ENCODE peak calls at places on chromosome 17, in ten cellular contexts. One of them, this sample, is unnamed.

GRCh38 chr17:3167574-3167973 is 29.7 kb upstream of the OR1A2 start:
- DNase-seq in upper lobe of right lung: no peak
- DNase-seq in neural progenitor cell: no peak
- DNase-seq in AG04450: no peak
- DNase-seq in heart right ventricle: no peak
- DNase-seq in left lung: no peak
- DNase-seq in H1: no peak
- DNase-seq in adrenal gland: no peak
- DNase-seq in GM23338: no peak
- DNase-seq in pancreas: no peak
- DNase-seq in this sample: no peak

GRCh38 chr17:32971171-32971570 is 20.5 kb upstream of the SPACA3 start:
- DNase-seq in upper lobe of right lung: no peak
- DNase-seq in neural progenitor cell: no peak
- DNase-seq in AG04450: no peak
- DNase-seq in heart right ventricle: no peak
- DNase-seq in left lung: no peak
- DNase-seq in H1: no peak
- DNase-seq in adrenal gland: no peak
- DNase-seq in GM23338: no peak
- DNase-seq in pancreas: peak; percentile 90
- DNase-seq in this sample: no peak

GRCh38 chr17:64097196-64097936 is 32.6 kb downstream of the ERN1 start:
- DNase-seq in upper lobe of right lung: no peak
- DNase-seq in neural progenitor cell: no peak
- DNase-seq in AG04450: no peak
- DNase-seq in heart right ventricle: no peak
- DNase-seq in left lung: no peak
- DNase-seq in H1: no peak
- DNase-seq in adrenal gland: peak; percentile 55
- DNase-seq in GM23338: no peak
- DNase-seq in pancreas: no peak
- DNase-seq in this sample: no peak

GRCh38 chr17:7261377-7262191 is 694 bp downstream of the CLDN7 start:
- DNase-seq in upper lobe of right lung: peak; percentile 79
- DNase-seq in neural progenitor cell: no peak
- DNase-seq in AG04450: no peak
- DNase-seq in heart right ventricle: no peak
- DNase-seq in left lung: peak; percentile 82
- DNase-seq in H1: peak; percentile 60
- DNase-seq in adrenal gland: no peak
- DNase-seq in GM23338: peak; percentile 20
- DNase-seq in pancreas: peak; percentile 50
- DNase-seq in this sample: no peak

GRCh38 chr17:16398270-16399267 is 16.8 kb upstream of the TRPV2 start:
- DNase-seq in upper lobe of right lung: no peak
- DNase-seq in neural progenitor cell: no peak
- DNase-seq in AG04450: no peak
- DNase-seq in heart right ventricle: no peak
- DNase-seq in left lung: no peak
- DNase-seq in H1: no peak
- DNase-seq in adrenal gland: no peak
- DNase-seq in GM23338: no peak
- DNase-seq in pancreas: no peak
- DNase-seq in this sample: no peak

GRCh38 chr17:1931759-1932579 is 93.2 kb downstream of the RTN4RL1 start:
- DNase-seq in upper lobe of right lung: no peak
- DNase-seq in neural progenitor cell: peak; percentile 92
- DNase-seq in AG04450: no peak
- DNase-seq in heart right ventricle: peak; percentile 25
- DNase-seq in left lung: no peak
- DNase-seq in H1: peak; percentile 73
- DNase-seq in adrenal gland: no peak
- DNase-seq in GM23338: peak; percentile 76
- DNase-seq in pancreas: peak; percentile 34
- DNase-seq in this sample: no peak

GRCh38 chr17:29589524-29590260 is at the start of gene GIT1:
- DNase-seq in upper lobe of right lung: peak; percentile 92
- DNase-seq in neural progenitor cell: peak; percentile 97
- DNase-seq in AG04450: no peak
- DNase-seq in heart right ventricle: peak; percentile 84
- DNase-seq in left lung: peak; percentile 98
- DNase-seq in H1: peak; percentile 87
- DNase-seq in adrenal gland: peak; percentile 89
- DNase-seq in GM23338: peak; percentile 94
- DNase-seq in pancreas: peak; percentile 83
- DNase-seq in this sample: no peak

GRCh38 chr17:32558997-32559650 is 72.3 kb downstream of the CDK5R1 start:
- DNase-seq in upper lobe of right lung: no peak
- DNase-seq in neural progenitor cell: no peak
- DNase-seq in AG04450: no peak
- DNase-seq in heart right ventricle: no peak
- DNase-seq in left lung: no peak
- DNase-seq in H1: no peak
- DNase-seq in adrenal gland: no peak
- DNase-seq in GM23338: no peak
- DNase-seq in pancreas: no peak
- DNase-seq in this sample: no peak

GRCh38 chr17:83186226-83186625 is 106.8 kb downstream of the METRNL start:
- DNase-seq in upper lobe of right lung: no peak
- DNase-seq in neural progenitor cell: peak; percentile 32
- DNase-seq in AG04450: no peak
- DNase-seq in heart right ventricle: no peak
- DNase-seq in left lung: peak; percentile 46
- DNase-seq in H1: peak; percentile 45
- DNase-seq in adrenal gland: no peak
- DNase-seq in GM23338: no peak
- DNase-seq in pancreas: peak; percentile 6
- DNase-seq in this sample: no peak

GRCh38 chr17:17626840-17627239 is 35.3 kb upstream of the PEMT start:
- DNase-seq in upper lobe of right lung: no peak
- DNase-seq in neural progenitor cell: no peak
- DNase-seq in AG04450: no peak
- DNase-seq in heart right ventricle: no peak
- DNase-seq in left lung: no peak
- DNase-seq in H1: no peak
- DNase-seq in adrenal gland: no peak
- DNase-seq in GM23338: no peak
- DNase-seq in pancreas: no peak
- DNase-seq in this sample: no peak

DNA sequence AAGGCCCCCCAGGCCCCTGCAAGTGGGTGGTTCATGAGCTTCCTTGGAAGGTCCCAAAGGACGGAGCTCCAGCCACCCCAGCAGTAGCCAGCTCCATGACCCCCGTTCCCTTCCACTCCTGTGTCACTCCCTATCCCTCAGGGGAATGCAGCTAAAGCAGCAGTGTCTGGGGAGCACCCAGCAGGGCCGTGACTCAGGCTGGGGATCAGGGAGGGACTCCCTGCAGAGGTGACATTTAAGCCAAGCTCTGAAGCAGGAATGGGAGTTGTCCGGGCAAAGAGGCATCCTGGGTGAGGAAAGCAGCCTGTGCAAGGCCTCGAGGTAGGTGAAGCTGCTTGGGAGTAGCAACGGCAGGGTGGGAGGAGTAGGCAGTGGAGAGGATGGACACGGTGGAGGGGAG is 11.1 kb upstream of the NPTX1 start:
- DNase-seq in upper lobe of right lung: no peak
- DNase-seq in neural progenitor cell: no peak
- DNase-seq in AG04450: no peak
- DNase-seq in heart right ventricle: no peak
- DNase-seq in left lung: peak; percentile 42
- DNase-seq in H1: no peak
- DNase-seq in adrenal gland: no peak
- DNase-seq in GM23338: no peak
- DNase-seq in pancreas: no peak
- DNase-seq in this sample: no peak
- H3K27me3 ChIP-seq in upper lobe of right lung: peaks cover 27% of the 10 kb centered on the region
- H3K27me3 ChIP-seq in neural progenitor cell: peaks cover 54% of the 10 kb centered on the region
- H3K27me3 ChIP-seq in AG04450: peaks cover 40% of the 10 kb centered on the region
- H3K27me3 ChIP-seq in heart right ventricle: peaks cover 62% of the 10 kb centered on the region
- H3K27me3 ChIP-seq in left lung: peaks cover 2% of the 10 kb centered on the region
- H3K27me3 ChIP-seq in H1: peaks cover 4% of the 10 kb centered on the region
- H3K27me3 ChIP-seq in adrenal gland: peaks cover 9% of the 10 kb centered on the region
- H3K27me3 ChIP-seq in GM23338: peaks cover under 1% of the 10 kb centered on the region
- H3K27me3 ChIP-seq in pancreas: no peaks in the 10 kb centered on the region
- H3K27me3 ChIP-seq in this sample: peaks cover under 1% of the 10 kb centered on the region

GRCh38 chr17:79777166-79777843 is 643 bp upstream of the CBX2 start:
- DNase-seq in upper lobe of right lung: peak; percentile 81
- DNase-seq in neural progenitor cell: peak; percentile 91
- DNase-seq in AG04450: no peak
- DNase-seq in heart right ventricle: peak; percentile 79
- DNase-seq in left lung: peak; percentile 87
- DNase-seq in H1: peak; percentile 87
- DNase-seq in adrenal gland: peak; percentile 60
- DNase-seq in GM23338: peak; percentile 87
- DNase-seq in pancreas: no peak
- DNase-seq in this sample: no peak
- TF ChIP-seq CTCF in upper lobe of right lung: peak; percentile 16
- TF ChIP-seq CTCF in neural progenitor cell: peak; percentile 62
- TF ChIP-seq CTCF in AG04450: peak; percentile 18
- TF ChIP-seq CTCF in heart right ventricle: peak; percentile 55
- TF ChIP-seq CTCF in left lung: no peak
- TF ChIP-seq CTCF in H1: peak; percentile 38
- TF ChIP-seq CTCF in adrenal gland: peak; percentile 23
- TF ChIP-seq CTCF in GM23338: peak; percentile 49
- TF ChIP-seq CTCF in pancreas: no peak
- TF ChIP-seq CTCF in this sample: no peak

GRCh38 chr17:48241131-48241591 is 133.6 kb downstream of the SNX11 start:
- DNase-seq in upper lobe of right lung: no peak
- DNase-seq in neural progenitor cell: no peak
- DNase-seq in AG04450: no peak
- DNase-seq in heart right ventricle: peak; percentile 38
- DNase-seq in left lung: no peak
- DNase-seq in H1: no peak
- DNase-seq in adrenal gland: peak; percentile 45
- DNase-seq in GM23338: no peak
- DNase-seq in pancreas: peak; percentile 16
- DNase-seq in this sample: no peak

GRCh38 chr17:48238933-48239602 is 131.5 kb downstream of the SNX11 start:
- DNase-seq in upper lobe of right lung: no peak
- DNase-seq in neural progenitor cell: no peak
- DNase-seq in AG04450: no peak
- DNase-seq in heart right ventricle: no peak
- DNase-seq in left lung: no peak
- DNase-seq in H1: no peak
- DNase-seq in adrenal gland: no peak
- DNase-seq in GM23338: no peak
- DNase-seq in pancreas: no peak
- DNase-seq in this sample: no peak

GRCh38 chr17:48239603-48239995 is 132.0 kb downstream of the SNX11 start:
- DNase-seq in upper lobe of right lung: no peak
- DNase-seq in neural progenitor cell: no peak
- DNase-seq in AG04450: no peak
- DNase-seq in heart right ventricle: no peak
- DNase-seq in left lung: no peak
- DNase-seq in H1: no peak
- DNase-seq in adrenal gland: no peak
- DNase-seq in GM23338: no peak
- DNase-seq in pancreas: no peak
- DNase-seq in this sample: no peak

GRCh38 chr17:48240562-48241130 is 133.1 kb downstream of the SNX11 start:
- DNase-seq in upper lobe of right lung: no peak
- DNase-seq in neural progenitor cell: no peak
- DNase-seq in AG04450: no peak
- DNase-seq in heart right ventricle: no peak
- DNase-seq in left lung: no peak
- DNase-seq in H1: no peak
- DNase-seq in adrenal gland: no peak
- DNase-seq in GM23338: no peak
- DNase-seq in pancreas: no peak
- DNase-seq in this sample: no peak

GRCh38 chr17:48240122-48240521 is 132.6 kb downstream of the SNX11 start:
- DNase-seq in upper lobe of right lung: no peak
- DNase-seq in neural progenitor cell: no peak
- DNase-seq in AG04450: no peak
- DNase-seq in heart right ventricle: no peak
- DNase-seq in left lung: no peak
- DNase-seq in H1: no peak
- DNase-seq in adrenal gland: no peak
- DNase-seq in GM23338: no peak
- DNase-seq in pancreas: no peak
- DNase-seq in this sample: no peak
- H3K4me3 ChIP-seq in upper lobe of right lung: no peak overlapping the region
- H3K4me3 ChIP-seq in neural progenitor cell: no peak overlapping the region
- H3K4me3 ChIP-seq in AG04450: no peak overlapping the region
- H3K4me3 ChIP-seq in heart right ventricle: no peak overlapping the region
- H3K4me3 ChIP-seq in left lung: no peak overlapping the region
- H3K4me3 ChIP-seq in H1: no peak overlapping the region
- H3K4me3 ChIP-seq in adrenal gland: no peak overlapping the region
- H3K4me3 ChIP-seq in GM23338: no peak overlapping the region
- H3K4me3 ChIP-seq in pancreas: no peak overlapping the region
- H3K4me3 ChIP-seq in this sample: no peak overlapping the region

DNA sequence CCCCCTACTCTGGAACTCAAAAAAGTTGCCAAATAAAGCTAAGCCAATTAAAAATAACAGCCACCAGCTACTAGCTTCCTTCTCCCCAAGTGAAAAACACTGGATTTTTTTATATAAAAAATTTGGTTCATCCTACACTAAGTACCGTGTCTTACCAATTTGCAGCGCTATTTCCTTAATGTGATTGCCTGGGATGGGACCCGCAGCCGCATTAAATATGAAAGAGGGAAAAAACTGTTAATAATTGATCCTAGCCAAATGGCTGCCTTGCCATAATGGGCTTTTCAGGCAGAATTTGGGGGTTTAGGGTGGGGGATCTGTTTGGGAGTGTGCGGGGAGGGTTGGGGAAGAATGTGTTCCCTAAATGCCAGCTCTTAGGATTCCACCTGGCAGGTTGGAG is 2.0 kb downstream of the HOXB9 start:
- DNase-seq in upper lobe of right lung: no peak
- DNase-seq in neural progenitor cell: no peak
- DNase-seq in AG04450: no peak
- DNase-seq in heart right ventricle: no peak
- DNase-seq in left lung: no peak
- DNase-seq in H1: no peak
- DNase-seq in adrenal gland: no peak
- DNase-seq in GM23338: no peak
- DNase-seq in pancreas: no peak
- DNase-seq in this sample: no peak
- H3K27me3 ChIP-seq in upper lobe of right lung: peaks cover 100% of the 10 kb centered on the region
- H3K27me3 ChIP-seq in neural progenitor cell: peaks cover 100% of the 10 kb centered on the region
- H3K27me3 ChIP-seq in AG04450: peaks cover 98% of the 10 kb centered on the region
- H3K27me3 ChIP-seq in heart right ventricle: peaks cover 100% of the 10 kb centered on the region
- H3K27me3 ChIP-seq in left lung: peaks cover 99% of the 10 kb centered on the region
- H3K27me3 ChIP-seq in H1: peaks cover 100% of the 10 kb centered on the region
- H3K27me3 ChIP-seq in adrenal gland: peaks cover 83% of the 10 kb centered on the region
- H3K27me3 ChIP-seq in GM23338: peaks cover 100% of the 10 kb centered on the region
- H3K27me3 ChIP-seq in pancreas: peaks cover 71% of the 10 kb centered on the region
- H3K27me3 ChIP-seq in this sample: peaks cover 28% of the 10 kb centered on the region

This sample was measured in thoracic aorta.